ENCODE peak calls at places on chromosomes 16 and 17, in eight cellular contexts. C is Panc1, F is cardiac fibroblast, D is AG09319, Z is prostate gland, I is body of pancreas, X is glutamatergic neuron, U is coronary artery. E is an unnamed sample.

GRCh38 chr17:73166731-73167581 is 2.1 kb downstream of the SSTR2 start:
- DNase-seq in D (no peak), Z (no peak), U (no peak), I (no peak), X (no peak), C (no peak), F (no peak), E (peak; percentile 41)

GRCh38 chr16:2492292-2492691 is 17.4 kb downstream of the TBC1D24 start:
- DNase-seq in U (no peak), I (no peak), X (no peak), D (no peak), C (no peak), Z (no peak), F (no peak), E (no peak)

GRCh38 chr16:68972720-68973119 is 129.4 kb downstream of the TANGO6 start:
- DNase-seq in C (no peak), Z (no peak), F (peak; percentile 79), D (no peak), X (peak; percentile 56), U (no peak), I (no peak), E (no peak)

GRCh38 chr16:25996052-25996451 is 304.3 kb downstream of the HS3ST4 start:
- DNase-seq in U (no peak), F (no peak), D (no peak), Z (no peak), C (no peak), I (no peak), X (no peak), E (no peak)

GRCh38 chr17:7651097-7651958 is 602 bp downstream of the ATP1B2 start:
- DNase-seq in D (no peak), X (peak; percentile 44), C (no peak), F (no peak), I (peak; percentile 18), Z (no peak), U (no peak), E (no peak)

GRCh38 chr17:58335061-58335731 is 6.6 kb upstream of the TSPOAP1 start:
- DNase-seq in Z (no peak), I (no peak), D (no peak), F (no peak), U (no peak), C (no peak), X (no peak), E (no peak)

GRCh38 chr16:3143598-3144330 is 8.9 kb downstream of the ZNF213 start:
- DNase-seq in U (no peak), I (no peak), D (no peak), C (no peak), Z (no peak), F (no peak), X (peak; percentile 64), E (no peak)

GRCh38 chr17:80192268-80192667 is 22.4 kb downstream of the CARD14 start:
- DNase-seq in Z (peak; percentile 81), X (peak; percentile 53), C (no peak), D (no peak), I (peak; percentile 37), F (peak; percentile 19), U (no peak), E (no peak)

GRCh38 chr16:64094170-64094960 is 1027.5 kb downstream of the CDH11 start:
- DNase-seq in U (no peak), Z (no peak), I (no peak), X (no peak), C (no peak), D (no peak), F (peak; percentile 5), E (no peak)

GRCh38 chr17:16214190-16215001 is 938 bp downstream of the NCOR1 start:
- DNase-seq in X (no peak), I (no peak), U (no peak), Z (no peak), D (no peak), C (no peak), F (no peak), E (no peak)

GRCh38 chr17:16215965-16216316 is 607 bp upstream of the NCOR1 start:
- DNase-seq in D (no peak), C (no peak), F (no peak), I (no peak), Z (no peak), X (no peak), U (no peak), E (peak; percentile 53)

GRCh38 chr17:16215002-16215272 is 397 bp downstream of the NCOR1 start:
- DNase-seq in U (peak; percentile 80), D (no peak), I (peak; percentile 63), C (no peak), Z (peak; percentile 18), F (peak; percentile 34), X (peak; percentile 71), E (peak; percentile 62)

GRCh38 chr17:16217002-16217635 is at the start of gene PIGL:
- DNase-seq in C (peak; percentile 91), D (peak; percentile 89), F (peak; percentile 97), X (peak; percentile 88), Z (peak; percentile 85), I (peak; percentile 91), U (peak; percentile 91), E (peak; percentile 82)

GRCh38 chr17:16215273-16215964 is at the start of gene NCOR1:
- DNase-seq in U (peak; percentile 94), C (peak; percentile 50), I (peak; percentile 92), D (peak; percentile 84), F (peak; percentile 96), X (peak; percentile 96), Z (peak; percentile 89), E (peak; percentile 91)
- TF ChIP-seq CTCF in U (peak; percentile 22), C (no peak), I (peak; percentile 53), D (peak; percentile 33), F (peak; percentile 40), X (no peak), Z (peak; percentile 44), E (no peak)

GRCh38 chr17:40453881-40454630 is 10.8 kb downstream of the IGFBP4 start:
- DNase-seq in Z (no peak), D (no peak), X (no peak), F (peak; percentile 53), C (no peak), U (no peak), I (no peak), E (no peak)
- TF ChIP-seq CTCF in Z (no peak), D (no peak), X (no peak), F (no peak), C (no peak), U (no peak), I (no peak), E (no peak)

GRCh38 chr16:54815177-54815576 is 115.5 kb upstream of the IRX5 start:
- DNase-seq in Z (no peak), F (no peak), X (no peak), C (no peak), U (no peak), I (no peak), D (no peak), E (no peak)

GRCh38 chr16:54808890-54809289 is 121.8 kb upstream of the IRX5 start:
- DNase-seq in C (no peak), D (no peak), Z (no peak), U (no peak), I (no peak), F (no peak), X (no peak), E (no peak)

GRCh38 chr16:54813778-54814177 is 116.9 kb upstream of the IRX5 start:
- DNase-seq in U (no peak), D (no peak), I (no peak), X (no peak), F (no peak), C (no peak), Z (no peak), E (no peak)

GRCh38 chr16:54816471-54816870 is 114.2 kb upstream of the IRX5 start:
- DNase-seq in I (no peak), Z (no peak), U (no peak), X (no peak), D (no peak), C (no peak), F (no peak), E (no peak)

DNA sequence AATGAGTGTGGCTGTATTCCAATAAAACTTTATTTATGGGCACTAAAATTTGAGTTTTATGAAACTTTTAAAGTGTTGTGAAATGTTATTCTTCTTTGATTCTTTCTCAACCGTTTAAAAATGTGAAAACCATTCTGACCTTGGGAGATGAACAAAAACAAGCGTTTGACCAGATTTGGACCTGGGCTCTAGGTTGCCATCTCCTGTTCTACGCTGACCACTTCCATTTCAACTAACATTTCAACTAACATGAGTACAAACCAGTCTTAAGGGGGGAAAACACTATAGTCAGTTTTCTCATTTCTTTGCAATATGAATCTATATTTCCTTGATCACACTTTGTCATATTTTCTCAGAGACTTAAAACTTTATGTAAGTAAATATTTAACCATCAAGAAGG is 118.4 kb upstream of the IRX5 start:
- DNase-seq in F (peak; percentile 26), C (no peak), Z (no peak), I (no peak), X (no peak), U (no peak), D (no peak), E (no peak)
- TF ChIP-seq CTCF in F (peak; percentile 27), C (peak; percentile 14), Z (no peak), I (no peak), X (no peak), U (no peak), D (peak; percentile 12), E (no peak)

GRCh38 chr16:57993452-57993851 is 7.0 kb downstream of the ZNF319 start:
- DNase-seq in F (no peak), C (no peak), I (peak; percentile 74), D (no peak), X (peak; percentile 10), U (no peak), Z (no peak), E (no peak)

GRCh38 chr16:57994361-57994760 is 6.1 kb downstream of the ZNF319 start:
- DNase-seq in I (no peak), F (no peak), Z (no peak), C (no peak), U (no peak), D (no peak), X (peak; percentile 3), E (no peak)

GRCh38 chr16:57993897-57994296 is 6.6 kb downstream of the ZNF319 start:
- DNase-seq in U (no peak), I (no peak), D (no peak), C (no peak), Z (no peak), F (no peak), X (peak; percentile 13), E (no peak)

GRCh38 chr16:57995721-57996405 is 4.6 kb downstream of the ZNF319 start:
- DNase-seq in F (no peak), D (no peak), X (peak; percentile 9), U (no peak), Z (no peak), I (no peak), C (no peak), E (no peak)

GRCh38 chr16:57994778-57995177 is 5.7 kb downstream of the ZNF319 start:
- DNase-seq in D (no peak), C (no peak), U (no peak), F (peak; percentile 39), X (peak; percentile 73), Z (no peak), I (peak; percentile 57), E (peak; percentile 66)
- TF ChIP-seq CTCF in D (peak; percentile 34), C (no peak), U (no peak), F (peak; percentile 64), X (peak; percentile 23), Z (no peak), I (peak; percentile 25), E (peak; percentile 21)

DNA sequence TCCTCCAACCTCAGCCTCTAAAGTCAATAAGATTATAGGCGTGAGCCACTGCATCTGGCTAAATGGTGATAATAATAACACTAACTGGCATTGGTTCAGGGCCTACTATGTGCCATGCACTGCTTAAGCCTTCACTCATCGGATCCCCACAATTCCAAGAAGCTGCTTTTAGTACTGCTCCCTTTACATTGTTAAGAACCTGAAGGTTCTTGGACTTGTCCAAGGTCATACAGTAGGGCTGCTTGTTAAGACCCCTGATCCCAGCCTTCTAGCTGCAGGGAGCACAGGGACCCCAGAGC is 6.6 kb downstream of the SREBF1 start:
- DNase-seq in D (no peak), I (no peak), C (no peak), U (no peak), Z (no peak), X (no peak), F (no peak), E (no peak)
- TF ChIP-seq CTCF in D (no peak), I (no peak), C (no peak), U (no peak), Z (no peak), X (no peak), F (no peak), E (no peak)

E was measured in GM13976.